ENCODE peak calls at places on chromosome 22, in five cellular contexts. One of them, this sample, is unnamed.

GRCh38 chr22:25054943-25055511 is 102.5 kb downstream of the KIAA1671 start:
- DNase-seq in pancreas: no peak
- DNase-seq in endothelial cell: no peak
- DNase-seq in AG09309: no peak
- DNase-seq in HCT116: no peak
- DNase-seq in this sample: no peak

GRCh38 chr22:29664731-29665130 is 55.1 kb upstream of the CABP7 start:
- DNase-seq in endothelial cell: no peak
- DNase-seq in HCT116: no peak
- DNase-seq in pancreas: no peak
- DNase-seq in AG09309: no peak
- DNase-seq in this sample: no peak

GRCh38 chr22:45688606-45689080 is 17.0 kb downstream of the ATXN10 start:
- DNase-seq in AG09309: peak; percentile 78
- DNase-seq in endothelial cell: no peak
- DNase-seq in HCT116: peak; percentile 38
- DNase-seq in pancreas: no peak
- DNase-seq in this sample: no peak

GRCh38 chr22:29299136-29299900 is 7.1 kb upstream of the GAS2L1 start:
- DNase-seq in endothelial cell: no peak
- DNase-seq in AG09309: no peak
- DNase-seq in pancreas: no peak
- DNase-seq in HCT116: no peak
- DNase-seq in this sample: no peak

GRCh38 chr22:45942344-45942743 is 34.6 kb downstream of the WNT7B start:
- DNase-seq in AG09309: no peak
- DNase-seq in pancreas: no peak
- DNase-seq in HCT116: no peak
- DNase-seq in endothelial cell: no peak
- DNase-seq in this sample: no peak

GRCh38 chr22:45284705-45285305 is at the start of gene UPK3A:
- DNase-seq in endothelial cell: peak; percentile 72
- DNase-seq in HCT116: peak; percentile 33
- DNase-seq in AG09309: no peak
- DNase-seq in pancreas: peak; percentile 93
- DNase-seq in this sample: no peak

GRCh38 chr22:44807915-44808690 is 55.7 kb downstream of the ARHGAP8 start:
- DNase-seq in endothelial cell: peak; percentile 55
- DNase-seq in HCT116: no peak
- DNase-seq in AG09309: no peak
- DNase-seq in pancreas: no peak
- DNase-seq in this sample: no peak

GRCh38 chr22:27107824-27108223 is 450.4 kb downstream of the MIAT start:
- DNase-seq in pancreas: peak; percentile 83
- DNase-seq in endothelial cell: no peak
- DNase-seq in AG09309: peak; percentile 79
- DNase-seq in HCT116: peak; percentile 70
- DNase-seq in this sample: no peak

GRCh38 chr22:29306830-29307657 is 594 bp downstream of the GAS2L1 start:
- DNase-seq in endothelial cell: peak; percentile 85
- DNase-seq in pancreas: peak; percentile 91
- DNase-seq in HCT116: no peak
- DNase-seq in AG09309: peak; percentile 8
- DNase-seq in this sample: peak; percentile 63

GRCh38 chr22:41681616-41682015 is 7.1 kb downstream of the SNU13 start:
- DNase-seq in pancreas: peak; percentile 26
- DNase-seq in HCT116: no peak
- DNase-seq in endothelial cell: no peak
- DNase-seq in AG09309: no peak
- DNase-seq in this sample: no peak

GRCh38 chr22:30564045-30564765 is 10.3 kb downstream of the GAL3ST1 start:
- DNase-seq in HCT116: no peak
- DNase-seq in pancreas: no peak
- DNase-seq in endothelial cell: no peak
- DNase-seq in AG09309: no peak
- DNase-seq in this sample: no peak

GRCh38 chr22:36386900-36387663 is 685 bp downstream of the MYH9 start:
- DNase-seq in HCT116: no peak
- DNase-seq in pancreas: peak; percentile 85
- DNase-seq in endothelial cell: peak; percentile 55
- DNase-seq in AG09309: no peak
- DNase-seq in this sample: peak; percentile 66

GRCh38 chr22:27560781-27561180 is 240.8 kb downstream of the MN1 start:
- DNase-seq in AG09309: no peak
- DNase-seq in endothelial cell: no peak
- DNase-seq in HCT116: no peak
- DNase-seq in pancreas: no peak
- DNase-seq in this sample: no peak

GRCh38 chr22:41619979-41620645 is 731 bp downstream of the DESI1 start:
- DNase-seq in HCT116: no peak
- DNase-seq in AG09309: no peak
- DNase-seq in pancreas: peak; percentile 73
- DNase-seq in endothelial cell: peak; percentile 39
- DNase-seq in this sample: no peak

GRCh38 chr22:48350456-48350855 is 1477.2 kb downstream of the BRD1 start:
- DNase-seq in pancreas: no peak
- DNase-seq in endothelial cell: no peak
- DNase-seq in AG09309: no peak
- DNase-seq in HCT116: no peak
- DNase-seq in this sample: no peak

GRCh38 chr22:45604239-45604711 is 67.4 kb upstream of the ATXN10 start:
- DNase-seq in endothelial cell: no peak
- DNase-seq in pancreas: peak; percentile 9
- DNase-seq in HCT116: no peak
- DNase-seq in AG09309: peak; percentile 87
- DNase-seq in this sample: no peak

GRCh38 chr22:19873138-19873959 is 18.7 kb upstream of the GNB1L start:
- DNase-seq in HCT116: no peak
- DNase-seq in endothelial cell: no peak
- DNase-seq in pancreas: peak; percentile 58
- DNase-seq in AG09309: no peak
- DNase-seq in this sample: no peak

GRCh38 chr22:48379371-48379770 is 1448.3 kb downstream of the BRD1 start:
- DNase-seq in pancreas: peak; percentile 41
- DNase-seq in endothelial cell: no peak
- DNase-seq in AG09309: no peak
- DNase-seq in HCT116: no peak
- DNase-seq in this sample: no peak

GRCh38 chr22:29727248-29727551 is 7.4 kb downstream of the CABP7 start:
- DNase-seq in HCT116: no peak
- DNase-seq in pancreas: no peak
- DNase-seq in AG09309: no peak
- DNase-seq in endothelial cell: peak; percentile 62
- DNase-seq in this sample: peak; percentile 79

GRCh38 chr22:19598054-19598855 is 74.0 kb upstream of the CLDN5 start:
- DNase-seq in endothelial cell: no peak
- DNase-seq in AG09309: no peak
- DNase-seq in HCT116: no peak
- DNase-seq in pancreas: no peak
- DNase-seq in this sample: no peak

GRCh38 chr22:44620129-44620840 is 81.7 kb upstream of the PRR5 start:
- DNase-seq in pancreas: peak; percentile 59
- DNase-seq in AG09309: no peak
- DNase-seq in endothelial cell: peak; percentile 85
- DNase-seq in HCT116: no peak
- DNase-seq in this sample: peak; percentile 77

GRCh38 chr22:21569459-21570161 is 2.1 kb downstream of the UBE2L3 start:
- DNase-seq in pancreas: no peak
- DNase-seq in AG09309: no peak
- DNase-seq in endothelial cell: no peak
- DNase-seq in HCT116: no peak
- DNase-seq in this sample: no peak

GRCh38 chr22:23204541-23205157 is 24.3 kb downstream of the BCR start:
- DNase-seq in HCT116: no peak
- DNase-seq in AG09309: no peak
- DNase-seq in endothelial cell: no peak
- DNase-seq in pancreas: peak; percentile 77
- DNase-seq in this sample: no peak

GRCh38 chr22:31861226-31861840 is 83.0 kb upstream of the YWHAH start:
- DNase-seq in HCT116: no peak
- DNase-seq in pancreas: no peak
- DNase-seq in AG09309: no peak
- DNase-seq in endothelial cell: no peak
- DNase-seq in this sample: no peak

GRCh38 chr22:32335471-32335870 is 22.2 kb upstream of the RFPL3 start:
- DNase-seq in pancreas: peak; percentile 39
- DNase-seq in endothelial cell: no peak
- DNase-seq in HCT116: no peak
- DNase-seq in AG09309: no peak
- DNase-seq in this sample: no peak

GRCh38 chr22:47161631-47162030 is 399.2 kb downstream of the TBC1D22A start:
- DNase-seq in HCT116: no peak
- DNase-seq in pancreas: peak; percentile 42
- DNase-seq in endothelial cell: no peak
- DNase-seq in AG09309: no peak
- DNase-seq in this sample: no peak

GRCh38 chr22:17095538-17095937 is 10.7 kb downstream of the IL17RA start:
- DNase-seq in HCT116: no peak
- DNase-seq in AG09309: no peak
- DNase-seq in endothelial cell: peak; percentile 49
- DNase-seq in pancreas: no peak
- DNase-seq in this sample: peak; percentile 11
- TF ChIP-seq CTCF in HCT116: peak; percentile 64
- TF ChIP-seq CTCF in AG09309: peak; percentile 26
- TF ChIP-seq CTCF in endothelial cell: peak; percentile 61
- TF ChIP-seq CTCF in pancreas: no peak
- TF ChIP-seq CTCF in this sample: peak; percentile 5

GRCh38 chr22:40603088-40603605 is 33.4 kb downstream of the MRTFA start:
- DNase-seq in AG09309: no peak
- DNase-seq in HCT116: no peak
- DNase-seq in pancreas: no peak
- DNase-seq in endothelial cell: no peak
- DNase-seq in this sample: no peak
- TF ChIP-seq CTCF in AG09309: no peak
- TF ChIP-seq CTCF in HCT116: no peak
- TF ChIP-seq CTCF in pancreas: no peak
- TF ChIP-seq CTCF in endothelial cell: no peak
- TF ChIP-seq CTCF in this sample: no peak

GRCh38 chr22:38709306-38709705 is 3.6 kb downstream of the GTPBP1 start:
- DNase-seq in AG09309: no peak
- DNase-seq in endothelial cell: no peak
- DNase-seq in HCT116: no peak
- DNase-seq in pancreas: no peak
- DNase-seq in this sample: no peak
- TF ChIP-seq CTCF in AG09309: no peak
- TF ChIP-seq CTCF in endothelial cell: no peak
- TF ChIP-seq CTCF in HCT116: no peak
- TF ChIP-seq CTCF in pancreas: no peak
- TF ChIP-seq CTCF in this sample: no peak

GRCh38 chr22:37777122-37777687 is 30.5 kb upstream of the GCAT start:
- DNase-seq in endothelial cell: no peak
- DNase-seq in HCT116: peak; percentile 84
- DNase-seq in AG09309: peak; percentile 66
- DNase-seq in pancreas: peak; percentile 77
- DNase-seq in this sample: peak; percentile 77

GRCh38 chr22:37782340-37783168 is 25.2 kb upstream of the GCAT start:
- DNase-seq in AG09309: no peak
- DNase-seq in endothelial cell: no peak
- DNase-seq in HCT116: peak; percentile 97
- DNase-seq in pancreas: no peak
- DNase-seq in this sample: no peak

GRCh38 chr22:37784829-37785495 is 22.8 kb upstream of the GCAT start:
- DNase-seq in pancreas: no peak
- DNase-seq in endothelial cell: no peak
- DNase-seq in AG09309: no peak
- DNase-seq in HCT116: peak; percentile 74
- DNase-seq in this sample: no peak

GRCh38 chr22:37778370-37779009 is 29.2 kb upstream of the GCAT start:
- DNase-seq in AG09309: no peak
- DNase-seq in HCT116: no peak
- DNase-seq in pancreas: no peak
- DNase-seq in endothelial cell: no peak
- DNase-seq in this sample: no peak

DNA sequence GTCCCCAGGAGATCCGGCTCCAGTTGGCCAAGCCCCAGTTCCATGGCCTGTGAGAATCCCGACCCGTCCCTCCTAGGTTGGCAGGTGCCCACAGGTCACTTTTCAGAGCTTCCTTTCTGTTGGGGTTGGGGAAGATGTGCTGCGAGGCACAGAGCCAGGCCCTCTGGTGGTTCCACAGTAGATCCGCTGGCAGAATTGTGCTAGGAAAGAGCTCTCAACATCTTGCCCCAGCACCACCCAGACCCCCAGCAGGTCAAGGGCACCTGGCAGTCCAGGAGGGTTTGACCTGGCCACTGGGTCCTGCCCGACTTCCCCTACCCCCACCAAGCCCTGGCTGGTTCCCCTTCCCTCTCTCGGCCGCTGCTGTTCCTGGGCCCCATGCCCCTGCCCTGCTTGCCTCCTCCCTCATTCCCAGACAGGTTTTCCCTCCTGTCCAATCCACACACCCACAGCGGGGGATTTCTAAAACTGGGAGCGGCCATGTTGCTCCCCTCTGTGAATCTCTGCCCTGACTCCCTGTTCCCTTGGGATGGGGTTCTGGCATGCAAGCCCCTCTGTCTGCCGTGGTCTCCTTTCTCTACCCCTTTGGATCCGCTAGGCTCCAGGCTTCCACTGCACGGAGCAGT is 26.2 kb upstream of the GCAT start:
- DNase-seq in HCT116: no peak
- DNase-seq in AG09309: no peak
- DNase-seq in pancreas: no peak
- DNase-seq in endothelial cell: no peak
- DNase-seq in this sample: no peak
- TF ChIP-seq CTCF in HCT116: peak; percentile 66
- TF ChIP-seq CTCF in AG09309: peak; percentile 50
- TF ChIP-seq CTCF in pancreas: no peak
- TF ChIP-seq CTCF in endothelial cell: no peak
- TF ChIP-seq CTCF in this sample: no peak

DNA sequence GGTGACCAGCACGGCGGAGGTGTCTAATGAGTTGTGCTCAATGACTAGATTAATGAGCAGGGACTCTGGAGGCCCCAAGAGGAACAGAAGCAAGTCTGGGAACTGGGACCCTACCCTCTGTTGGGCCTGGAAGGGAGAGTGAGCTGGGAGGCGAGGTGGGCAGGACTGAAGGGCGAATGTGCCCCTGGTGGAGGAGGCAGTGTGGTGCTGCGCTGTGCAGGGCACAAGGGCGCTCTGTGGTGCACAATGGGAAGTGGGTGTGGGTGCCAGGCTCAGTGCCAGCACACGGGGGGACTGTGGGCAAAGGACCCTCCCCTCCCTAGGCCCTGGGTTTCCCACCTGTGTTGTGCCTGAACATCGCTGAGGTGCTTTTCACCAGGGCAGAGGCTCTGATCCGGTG is 57.5 kb upstream of the TTLL12 start:
- DNase-seq in AG09309: no peak
- DNase-seq in pancreas: no peak
- DNase-seq in endothelial cell: no peak
- DNase-seq in HCT116: no peak
- DNase-seq in this sample: no peak
- TF ChIP-seq CTCF in AG09309: no peak
- TF ChIP-seq CTCF in pancreas: no peak
- TF ChIP-seq CTCF in endothelial cell: no peak
- TF ChIP-seq CTCF in HCT116: peak; percentile 14
- TF ChIP-seq CTCF in this sample: no peak

This sample was measured in GM13976.